ENCODE peak calls at places on chromosomes 13 and 19, in nine cellular contexts. W, G, Y, C, E, R, H, O and T are unnamed samples.

GRCh38 chr19:4140237-4140711 is 13.2 kb upstream of the CREB3L3 start:
- DNase-seq in H (no peak), E (peak; percentile 75), W (no peak), C (no peak), Y (peak; percentile 48), R (peak; percentile 83), O (no peak), G (no peak), T (peak; percentile 68)

GRCh38 chr13:39415403-39415802 is 187.6 kb downstream of the LHFPL6 start:
- DNase-seq in G (peak; percentile 41), E (peak; percentile 72), Y (peak; percentile 49), H (no peak), W (peak; percentile 69), C (peak; percentile 68), R (peak; percentile 78), O (no peak), T (peak; percentile 65)

GRCh38 chr13:51291341-51291740 is 48.1 kb upstream of the SERPINE3 start:
- DNase-seq in G (no peak), C (no peak), E (no peak), W (no peak), R (peak; percentile 37), O (no peak), H (no peak), Y (no peak), T (no peak)

GRCh38 chr19:33391631-33392249 is 18.2 kb downstream of the CEBPG start:
- DNase-seq in E (no peak), Y (no peak), C (no peak), H (no peak), W (no peak), G (no peak), O (no peak), R (no peak), T (no peak)

GRCh38 chr13:40933508-40933907 is 85.6 kb downstream of the ELF1 start:
- DNase-seq in W (no peak), Y (no peak), E (no peak), R (no peak), G (no peak), C (no peak), O (no peak), H (no peak), T (no peak)

GRCh38 chr13:33617055-33617454 is 200.9 kb upstream of the RFC3 start:
- DNase-seq in H (no peak), Y (no peak), G (no peak), W (no peak), C (no peak), O (no peak), R (no peak), E (no peak), T (no peak)

GRCh38 chr19:35167251-35168119 is 12.9 kb downstream of the FXYD5 start:
- DNase-seq in G (no peak), H (no peak), Y (no peak), C (peak; percentile 7), E (no peak), R (no peak), O (no peak), W (no peak), T (no peak)

GRCh38 chr19:29547981-29548380 is 22.2 kb downstream of the VSTM2B start:
- DNase-seq in C (peak; percentile 11), H (no peak), E (no peak), O (no peak), R (no peak), Y (no peak), W (no peak), G (no peak), T (no peak)

GRCh38 chr19:35124098-35125060 is 8.8 kb downstream of the FXYD3 start:
- DNase-seq in W (peak; percentile 95), O (no peak), R (peak; percentile 95), G (peak; percentile 94), C (peak; percentile 97), Y (peak; percentile 91), H (peak; percentile 58), E (peak; percentile 93), T (peak; percentile 88)

GRCh38 chr19:6091771-6092291 is 18.5 kb downstream of the RFX2 start:
- DNase-seq in O (no peak), R (no peak), Y (no peak), H (no peak), C (no peak), E (no peak), G (no peak), W (no peak), T (peak; percentile 22)

GRCh38 chr19:41590945-41591344 is 15.0 kb downstream of the CEACAM21 start:
- DNase-seq in O (no peak), H (no peak), C (no peak), E (no peak), R (no peak), W (no peak), G (no peak), Y (no peak), T (no peak)

GRCh38 chr19:17243854-17244617 is 1.7 kb downstream of the NR2F6 start:
- DNase-seq in W (peak; percentile 72), G (peak; percentile 69), E (peak; percentile 42), R (peak; percentile 54), H (no peak), O (no peak), Y (no peak), C (peak; percentile 83), T (no peak)

GRCh38 chr19:17245535-17245984 is at the start of gene NR2F6:
- DNase-seq in O (no peak), C (no peak), G (no peak), W (no peak), E (no peak), H (no peak), R (no peak), Y (no peak), T (no peak)

GRCh38 chr19:17248011-17248776 is 2.5 kb upstream of the NR2F6 start:
- DNase-seq in C (no peak), E (no peak), G (no peak), W (no peak), O (no peak), H (no peak), R (no peak), Y (no peak), T (no peak)

GRCh38 chr19:17244618-17245534 is 843 bp downstream of the NR2F6 start:
- DNase-seq in R (no peak), C (no peak), Y (no peak), W (no peak), E (no peak), G (no peak), H (no peak), O (no peak), T (no peak)

DNA sequence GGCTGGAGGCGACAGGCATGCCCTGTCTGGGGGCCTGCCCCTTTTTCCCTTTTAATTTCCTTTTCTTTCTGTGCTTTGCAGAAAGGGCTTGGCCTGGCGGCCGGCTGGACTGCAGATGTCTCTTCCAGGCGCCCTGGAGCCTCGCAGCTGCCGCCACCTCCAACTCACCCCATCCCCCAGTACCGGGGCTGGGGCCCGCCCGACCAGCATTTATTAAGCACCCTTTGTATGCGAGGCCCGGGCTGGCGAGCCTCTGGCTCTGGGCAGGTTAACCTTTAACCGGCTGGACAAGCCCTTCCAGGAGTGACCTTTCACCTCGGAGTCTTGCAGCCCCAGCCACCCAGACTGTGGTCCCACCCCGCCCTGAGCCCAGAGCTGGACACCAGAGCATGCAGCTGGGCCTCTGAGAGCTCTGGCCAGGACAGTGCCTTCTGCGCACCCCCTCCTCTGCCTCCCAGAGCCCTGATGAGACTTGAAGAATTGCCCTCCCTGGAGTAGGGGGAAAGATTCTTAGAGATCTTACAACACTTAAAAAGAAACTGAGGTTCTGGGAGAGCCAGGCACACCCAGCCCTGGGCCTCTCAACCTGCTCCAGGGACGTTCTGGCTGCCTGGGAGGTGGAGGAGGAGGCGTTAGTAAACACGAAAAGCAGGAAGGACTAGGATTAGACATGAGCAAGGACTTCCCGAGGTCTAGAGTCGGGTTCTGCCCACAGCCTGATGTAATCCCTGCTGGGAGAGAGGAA is 1.1 kb upstream of the NR2F6 start:
- DNase-seq in H (no peak), C (no peak), G (no peak), W (peak; percentile 46), O (no peak), R (no peak), E (no peak), Y (peak; percentile 37), T (peak; percentile 55)
- H3K4me3 ChIP-seq in H (peak overlapping the region; percentile 47), C (peak overlapping the region; percentile 86), G (peak overlapping the region; percentile 85), W (peak overlapping the region; percentile 58), O (peak overlapping the region; percentile 36), R (no peak overlapping the region), E (no peak overlapping the region), Y (peak overlapping the region; percentile 53), T (peak overlapping the region; percentile 50)

DNA sequence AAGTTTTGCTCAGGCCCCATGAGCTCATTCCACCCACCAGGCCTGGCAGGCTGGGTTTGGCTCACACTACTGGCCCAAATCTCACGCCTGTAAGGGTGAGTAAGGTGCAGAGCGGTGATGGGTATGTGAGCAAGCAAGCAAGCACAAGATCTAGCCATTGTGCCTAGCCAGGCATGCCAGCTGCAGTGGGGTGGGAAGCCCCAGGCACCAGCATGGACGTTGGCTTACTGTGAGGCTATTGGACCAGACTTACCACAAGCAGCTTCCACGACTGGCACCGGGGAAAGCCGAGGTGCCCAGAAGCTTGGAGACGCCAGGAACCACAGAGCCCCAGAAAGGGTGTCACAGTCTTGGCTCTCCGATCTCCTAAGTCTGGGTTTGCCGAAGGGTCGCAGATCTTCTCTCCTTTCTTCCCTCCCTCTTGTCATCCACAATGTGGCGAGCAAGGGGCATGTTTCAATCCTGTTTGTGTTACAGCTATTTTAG is 2659.4 kb upstream of the PCDH20 start:
- DNase-seq in W (no peak), C (peak; percentile 37), H (no peak), E (no peak), G (no peak), R (no peak), O (no peak), Y (no peak), T (no peak)
- TF ChIP-seq CTCF in W (no peak), C (no peak), H (no peak), E (no peak), G (no peak), R (no peak), O (no peak), Y (no peak), T (no peak)

GRCh38 chr19:3097442-3097871 is 3.3 kb downstream of the GNA11 start:
- DNase-seq in C (no peak), H (no peak), Y (no peak), G (no peak), O (no peak), W (peak; percentile 6), R (no peak), E (no peak), T (no peak)
- H3K4me3 ChIP-seq in C (peak overlapping the region; percentile 49), H (no peak overlapping the region), Y (no peak overlapping the region), G (peak overlapping the region; percentile 98), O (peak overlapping the region; percentile 70), W (peak overlapping the region; percentile 100), R (no peak overlapping the region), E (no peak overlapping the region), T (peak overlapping the region; percentile 51)

GRCh38 chr13:30984620-30985019 is 52.2 kb downstream of the TEX26 start:
- DNase-seq in Y (no peak), H (no peak), W (no peak), G (no peak), C (no peak), O (no peak), R (no peak), E (no peak), T (no peak)
- TF ChIP-seq CTCF in Y (no peak), H (no peak), W (no peak), G (no peak), C (no peak), O (no peak), R (no peak), E (no peak), T (no peak)